ENCODE peak calls at places on chromosomes 12 and 14, in seven cellular contexts. G is tibial nerve, A is KG1, S is neural crest cell, V is GM04503, J is AG10803, C is NCI-H146. I is an unnamed sample.

GRCh38 chr12:102407776-102408486 is 72.4 kb downstream of the IGF1 start:
- DNase-seq in G (no peak), A (no peak), S (no peak), V (no peak), J (no peak), C (no peak), I (no peak)

GRCh38 chr12:85405781-85406522 is 125.9 kb downstream of the ALX1 start:
- DNase-seq in G (no peak), A (no peak), S (no peak), V (peak), J (peak), C (peak), I (no peak)

GRCh38 chr14:77043177-77043983 is 14.9 kb upstream of the IRF2BPL start:
- DNase-seq in G (peak), A (no peak), S (no peak), V (peak), J (peak), C (no peak), I (no peak)

GRCh38 chr12:53966385-53967133 is 6.4 kb upstream of the HOXC11 start:
- DNase-seq in G (no peak), A (no peak), S (no peak), V (no peak), J (no peak), C (no peak), I (no peak)

GRCh38 chr14:54686871-54687749 is 120.2 kb downstream of the SAMD4A start:
- DNase-seq in G (no peak), A (no peak), S (no peak), V (no peak), J (peak), C (no peak), I (no peak)

GRCh38 chr14:64930085-64930843 is 12.3 kb downstream of the GPX2 start:
- DNase-seq in G (no peak), A (no peak), S (no peak), V (no peak), J (peak), C (no peak), I (no peak)

GRCh38 chr12:109347579-109347978 is at the start of gene MYO1H:
- DNase-seq in G (no peak), A (no peak), S (no peak), V (no peak), J (no peak), C (no peak), I (no peak)

GRCh38 chr12:47164116-47164515 is 84.4 kb upstream of the AMIGO2 start:
- DNase-seq in G (no peak), A (no peak), S (no peak), V (no peak), J (no peak), C (no peak), I (no peak)

GRCh38 chr14:21924479-21924878 is 250.9 kb upstream of the OR4E1 start:
- DNase-seq in G (no peak), A (peak), S (no peak), V (no peak), J (no peak), C (no peak), I (peak)

GRCh38 chr12:43832506-43833168 is 3.2 kb upstream of the TMEM117 start:
- DNase-seq in G (no peak), A (no peak), S (no peak), V (no peak), J (no peak), C (no peak), I (no peak)

GRCh38 chr14:76644875-76645518 is 116.3 kb upstream of the VASH1 start:
- DNase-seq in G (no peak), A (no peak), S (peak), V (no peak), J (peak), C (no peak), I (no peak)

GRCh38 chr12:71282925-71283324 is 125.1 kb upstream of the TSPAN8 start:
- DNase-seq in G (no peak), A (no peak), S (no peak), V (no peak), J (no peak), C (no peak), I (no peak)

GRCh38 chr12:96501139-96501741 is 11.9 kb downstream of the CFAP54 start:
- DNase-seq in G (peak), A (no peak), S (no peak), V (no peak), J (peak), C (peak), I (no peak)

GRCh38 chr12:118103231-118103600 is 595 bp downstream of the VSIG10 start:
- DNase-seq in G (no peak), A (no peak), S (no peak), V (no peak), J (peak), C (peak), I (no peak)

GRCh38 chr12:106418970-106419369 is 61.4 kb downstream of the POLR3B start:
- DNase-seq in G (no peak), A (no peak), S (no peak), V (no peak), J (no peak), C (no peak), I (no peak)

GRCh38 chr14:34052658-34053014 is 101.8 kb upstream of the EGLN3 start:
- DNase-seq in G (no peak), A (no peak), S (no peak), V (no peak), J (peak), C (no peak), I (no peak)

GRCh38 chr12:100401660-100402059 is 44.8 kb downstream of the SLC17A8 start:
- DNase-seq in G (no peak), A (no peak), S (no peak), V (no peak), J (peak), C (no peak), I (no peak)

GRCh38 chr12:4421590-4422031 is 24.0 kb downstream of the FGF6 start:
- DNase-seq in G (peak), A (no peak), S (peak), V (no peak), J (peak), C (peak), I (no peak)

GRCh38 chr14:59461891-59462290 is 3.3 kb downstream of the GPR135 start:
- DNase-seq in G (no peak), A (no peak), S (no peak), V (no peak), J (no peak), C (no peak), I (no peak)

GRCh38 chr14:25049127-25049558 is 804 bp downstream of the STXBP6 start:
- DNase-seq in G (no peak), A (no peak), S (no peak), V (no peak), J (peak), C (no peak), I (no peak)

GRCh38 chr12:62817556-62818271 is 117.2 kb downstream of the PPM1H start:
- DNase-seq in G (no peak), A (no peak), S (no peak), V (no peak), J (peak), C (peak), I (no peak)

GRCh38 chr14:87457727-87458126 is 535.3 kb downstream of the GALC start:
- DNase-seq in G (no peak), A (peak), S (no peak), V (no peak), J (no peak), C (no peak), I (no peak)

GRCh38 chr12:11228268-11228879 is 41.1 kb downstream of the PRB3 start:
- DNase-seq in G (no peak), A (no peak), S (peak), V (no peak), J (peak), C (peak), I (peak)

GRCh38 chr12:109291531-109292341 is 17.3 kb downstream of the FOXN4 start:
- DNase-seq in G (no peak), A (no peak), S (peak), V (peak), J (peak), C (peak), I (no peak)

GRCh38 chr12:120651821-120652220 is 11.4 kb downstream of the CABP1 start:
- DNase-seq in G (no peak), A (no peak), S (no peak), V (no peak), J (peak), C (no peak), I (no peak)

GRCh38 chr12:89461649-89462612 is 62.7 kb downstream of the GALNT4 start:
- DNase-seq in G (no peak), A (peak), S (no peak), V (no peak), J (peak), C (peak), I (peak)

GRCh38 chr12:84661732-84662326 is 250.8 kb downstream of the SLC6A15 start:
- DNase-seq in G (no peak), A (no peak), S (no peak), V (peak), J (peak), C (no peak), I (no peak)

GRCh38 chr12:120071493-120072020 is 45.0 kb downstream of the RAB35 start:
- DNase-seq in G (no peak), A (no peak), S (no peak), V (no peak), J (no peak), C (no peak), I (no peak)

GRCh38 chr12:47818701-47819543 is 781 bp downstream of the HDAC7 start:
- DNase-seq in G (no peak), A (peak), S (peak), V (no peak), J (peak), C (peak), I (no peak)

GRCh38 chr14:24132061-24132685 is 1.7 kb downstream of the FITM1 start:
- DNase-seq in G (no peak), A (no peak), S (no peak), V (no peak), J (no peak), C (peak), I (no peak)

GRCh38 chr12:96471368-96472040 is 17.9 kb upstream of the CFAP54 start:
- DNase-seq in G (no peak), A (no peak), S (no peak), V (peak), J (peak), C (no peak), I (no peak)

GRCh38 chr12:99521664-99522063 is 125.9 kb upstream of the GARIN6 start:
- DNase-seq in G (no peak), A (no peak), S (no peak), V (no peak), J (no peak), C (no peak), I (no peak)

GRCh38 chr12:96241484-96242256 is 47.5 kb downstream of the ELK3 start:
- DNase-seq in G (no peak), A (no peak), S (no peak), V (peak), J (peak), C (no peak), I (no peak)

GRCh38 chr14:96418075-96418474 is 26.1 kb downstream of the AK7 start:
- DNase-seq in G (no peak), A (no peak), S (no peak), V (no peak), J (no peak), C (no peak), I (no peak)

GRCh38 chr14:102095231-102095870 is 8.5 kb upstream of the HSP90AA1 start:
- DNase-seq in G (no peak), A (no peak), S (no peak), V (no peak), J (no peak), C (no peak), I (no peak)

GRCh38 chr12:66393890-66394289 is 91.6 kb downstream of the HELB start:
- DNase-seq in G (no peak), A (no peak), S (no peak), V (no peak), J (no peak), C (no peak), I (no peak)

GRCh38 chr12:95966287-95966870 is 23.2 kb downstream of the AMDHD1 start:
- DNase-seq in G (no peak), A (no peak), S (no peak), V (no peak), J (no peak), C (peak), I (no peak)

GRCh38 chr14:34081576-34082136 is 130.8 kb upstream of the EGLN3 start:
- DNase-seq in G (no peak), A (no peak), S (no peak), V (no peak), J (peak), C (no peak), I (no peak)